ENCODE peak calls at places on chromosomes 16 and 17, in six cellular contexts. O is right lobe of liver, S is heart left ventricle, B is stomach, A is tibial artery, Y is neural progenitor cell. J is an unnamed sample.

GRCh38 chr16:24748242-24748641 is 18.8 kb downstream of the TNRC6A start:
- DNase-seq in B (no peak), Y (no peak), S (no peak), A (peak; percentile 80), O (no peak), J (peak; percentile 86)

GRCh38 chr16:4477966-4478365 is 1.8 kb downstream of the HMOX2 start:
- DNase-seq in O (no peak), Y (peak; percentile 47), A (no peak), B (no peak), S (no peak), J (peak; percentile 43)

GRCh38 chr17:31537558-31537957 is 146.1 kb downstream of the RAB11FIP4 start:
- DNase-seq in B (peak; percentile 80), O (no peak), A (no peak), Y (no peak), S (no peak), J (peak; percentile 58)

GRCh38 chr16:81121474-81121990 is 25.3 kb upstream of the GCSH start:
- DNase-seq in A (no peak), S (no peak), O (no peak), B (no peak), Y (no peak), J (no peak)

GRCh38 chr17:59972778-59973177 is 8.2 kb upstream of the RNFT1 start:
- DNase-seq in O (no peak), B (no peak), Y (no peak), S (no peak), A (no peak), J (peak; percentile 19)

GRCh38 chr17:15483416-15483815 is 16.0 kb upstream of the CDRT4 start:
- DNase-seq in A (no peak), O (no peak), Y (no peak), B (no peak), S (no peak), J (no peak)

GRCh38 chr16:901715-902601 is 68.8 kb downstream of the LMF1 start:
- DNase-seq in S (peak; percentile 63), Y (no peak), A (no peak), B (no peak), O (no peak), J (no peak)

GRCh38 chr17:49585422-49586027 is 9.9 kb downstream of the NXPH3 start:
- DNase-seq in S (no peak), Y (peak; percentile 71), A (no peak), O (no peak), B (no peak), J (no peak)

GRCh38 chr16:88453621-88454314 is 688 bp downstream of the ZFPM1 start:
- DNase-seq in S (no peak), B (no peak), Y (peak; percentile 52), O (peak; percentile 45), A (no peak), J (peak; percentile 30)

GRCh38 chr16:85227924-85228462 is 115.7 kb upstream of the CIBAR2 start:
- DNase-seq in B (no peak), S (no peak), Y (peak; percentile 46), O (no peak), A (no peak), J (peak; percentile 81)

GRCh38 chr16:23679274-23679985 is 741 bp downstream of the PLK1 start:
- DNase-seq in O (peak; percentile 31), S (no peak), Y (peak; percentile 50), A (no peak), B (no peak), J (peak; percentile 79)

GRCh38 chr17:77916771-77917481 is 41.6 kb upstream of the TNRC6C start:
- DNase-seq in B (no peak), S (no peak), O (no peak), A (no peak), Y (peak; percentile 1), J (no peak)

GRCh38 chr17:80290199-80290598 is 29.5 kb downstream of the RNF213 start:
- DNase-seq in O (no peak), A (no peak), Y (no peak), B (no peak), S (no peak), J (no peak)

GRCh38 chr16:46569231-46569735 is 51.9 kb downstream of the SHCBP1 start:
- DNase-seq in A (no peak), O (no peak), Y (no peak), S (no peak), B (no peak), J (peak; percentile 3)

GRCh38 chr16:87238371-87238715 is 78.8 kb downstream of the C16orf95 start:
- DNase-seq in Y (no peak), S (no peak), A (no peak), B (no peak), O (no peak), J (no peak)

GRCh38 chr17:17172990-17173389 is 33.1 kb downstream of the PLD6 start:
- DNase-seq in A (no peak), Y (no peak), O (no peak), B (no peak), S (peak; percentile 35), J (no peak)

GRCh38 chr16:12646490-12647274 is 157.0 kb downstream of the CPPED1 start:
- DNase-seq in O (peak; percentile 86), S (no peak), A (peak; percentile 24), Y (no peak), B (peak; percentile 63), J (no peak)

GRCh38 chr16:58264961-58265479 is 29.8 kb downstream of the PRSS54 start:
- DNase-seq in B (no peak), Y (no peak), O (no peak), S (no peak), A (no peak), J (peak; percentile 83)

GRCh38 chr17:39177256-39177655 is 11.3 kb upstream of the ARL5C start:
- DNase-seq in B (no peak), S (no peak), Y (peak; percentile 66), A (no peak), O (no peak), J (peak; percentile 21)

GRCh38 chr17:17628388-17629008 is 37.0 kb upstream of the PEMT start:
- DNase-seq in A (no peak), B (peak; percentile 46), Y (no peak), S (no peak), O (no peak), J (no peak)

GRCh38 chr16:68298907-68299515 is 11.7 kb downstream of the SLC7A6OS start:
- DNase-seq in O (no peak), B (peak; percentile 38), S (no peak), A (peak; percentile 58), Y (peak; percentile 63), J (peak; percentile 76)

GRCh38 chr16:468072-468821 is 42.8 kb downstream of the RAB11FIP3 start:
- DNase-seq in S (no peak), O (peak; percentile 31), Y (peak; percentile 36), B (no peak), A (no peak), J (no peak)

GRCh38 chr17:50292465-50292864 is 18.2 kb downstream of the TMEM92 start:
- DNase-seq in B (no peak), Y (no peak), A (no peak), S (no peak), O (no peak), J (no peak)

GRCh38 chr16:3864562-3864961 is 16.0 kb downstream of the CREBBP start:
- DNase-seq in A (no peak), B (no peak), O (no peak), S (no peak), Y (no peak), J (no peak)

GRCh38 chr17:17917394-17917793 is 54.8 kb downstream of the TOM1L2 start:
- DNase-seq in S (no peak), A (no peak), B (no peak), Y (no peak), O (no peak), J (no peak)

GRCh38 chr16:19853132-19853972 is 31.3 kb downstream of the GPRC5B start:
- DNase-seq in Y (no peak), A (no peak), S (no peak), B (no peak), O (no peak), J (peak; percentile 35)

GRCh38 chr16:5580772-5581171 is 483.2 kb upstream of the EEF2KMT start:
- DNase-seq in S (no peak), B (no peak), A (no peak), O (no peak), Y (no peak), J (no peak)
- H3K9me3 ChIP-seq in S (no peaks in the 10 kb centered on the region), B (no peaks in the 10 kb centered on the region), A (no peaks in the 10 kb centered on the region), O (no peaks in the 10 kb centered on the region), Y (no peaks in the 10 kb centered on the region), J (no peaks in the 10 kb centered on the region)

GRCh38 chr16:71711789-71712188 is 12.7 kb downstream of the PHLPP2 start:
- DNase-seq in S (no peak), B (no peak), O (no peak), Y (no peak), A (no peak), J (no peak)
- H3K4me3 ChIP-seq in S (no peak overlapping the region), B (no peak overlapping the region), O (no peak overlapping the region), Y (no peak overlapping the region), A (no peak overlapping the region), J (no peak overlapping the region)

GRCh38 chr17:5092139-5093010 is 14.1 kb downstream of the ZFP3 start:
- DNase-seq in S (no peak), A (no peak), Y (no peak), B (no peak), O (no peak), J (no peak)
- H3K9me3 ChIP-seq in S (peaks cover 97% of the 10 kb centered on the region), A (peaks cover 96% of the 10 kb centered on the region), Y (peaks cover 17% of the 10 kb centered on the region), B (peaks cover 100% of the 10 kb centered on the region), O (peaks cover 20% of the 10 kb centered on the region), J (peaks cover 12% of the 10 kb centered on the region)

GRCh38 chr16:70684146-70685060 is 1.4 kb downstream of the MTSS2 start:
- DNase-seq in Y (no peak), B (no peak), O (peak; percentile 74), A (no peak), S (peak; percentile 65), J (peak; percentile 47)

GRCh38 chr16:70685061-70685937 is 554 bp downstream of the MTSS2 start:
- DNase-seq in Y (no peak), O (peak; percentile 33), S (peak; percentile 63), A (no peak), B (no peak), J (no peak)

GRCh38 chr16:70682239-70683145 is 3.4 kb downstream of the MTSS2 start:
- DNase-seq in B (no peak), O (peak; percentile 76), A (no peak), Y (no peak), S (peak; percentile 35), J (no peak)

GRCh38 chr16:70681382-70682238 is 4.2 kb downstream of the MTSS2 start:
- DNase-seq in S (peak; percentile 51), O (peak; percentile 36), A (no peak), Y (no peak), B (no peak), J (no peak)

GRCh38 chr16:70683146-70683944 is 2.5 kb downstream of the MTSS2 start:
- DNase-seq in S (peak; percentile 44), O (peak; percentile 35), A (no peak), B (no peak), Y (no peak), J (no peak)
- H3K4me3 ChIP-seq in S (no peak overlapping the region), O (peak overlapping the region; percentile 68), A (peak overlapping the region; percentile 75), B (peak overlapping the region; percentile 76), Y (no peak overlapping the region), J (peak overlapping the region; percentile 68)

DNA sequence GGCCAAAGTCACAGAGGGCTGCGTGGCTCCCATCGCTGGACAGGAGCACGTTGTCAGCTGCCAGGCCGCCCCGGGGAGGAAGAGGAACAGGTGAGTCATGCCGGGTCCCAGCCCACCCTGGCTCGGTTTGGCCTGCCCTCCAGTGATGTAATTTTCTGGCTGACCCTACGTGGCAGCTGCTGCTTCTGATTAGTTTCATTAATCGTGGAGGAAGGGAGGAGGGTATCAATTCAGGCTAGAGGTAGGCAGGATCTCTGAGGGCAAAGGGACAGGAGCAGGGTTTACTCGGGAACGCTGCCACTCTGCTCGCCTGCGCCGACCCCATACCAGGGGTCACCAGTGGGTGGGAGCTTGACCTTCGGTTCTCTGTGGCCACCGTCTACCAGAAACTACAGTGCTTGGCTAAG is 11.7 kb upstream of the SPATA32 start:
- DNase-seq in O (peak; percentile 81), B (no peak), A (no peak), S (no peak), Y (no peak), J (peak; percentile 32)
- H3K9me3 ChIP-seq in O (no peaks in the 10 kb centered on the region), B (no peaks in the 10 kb centered on the region), A (no peaks in the 10 kb centered on the region), S (no peaks in the 10 kb centered on the region), Y (no peaks in the 10 kb centered on the region), J (no peaks in the 10 kb centered on the region)